ENCODE peak calls at places on chromosomes 3 and 15, in eight cellular contexts. S is Panc1; T is mammary epithelial cell; D is AG04449; N is IMR-90; X is A549; G is CD8-positive, alpha-beta T cell; R is ovary. F is an unnamed sample.

GRCh38 chr15:70156781-70157261 is 59.1 kb upstream of the TLE3 start:
- DNase-seq in S (no peak), T (peak), D (no peak), N (peak), X (no peak), G (no peak), R (no peak), F (no peak)

GRCh38 chr3:115692887-115693524 is 69.7 kb downstream of the GAP43 start:
- DNase-seq in S (peak), T (peak), D (no peak), N (peak), X (peak), G (peak), R (peak), F (peak)

GRCh38 chr3:139975592-139976360 is 40.8 kb downstream of the CLSTN2 start:
- DNase-seq in S (no peak), T (no peak), D (no peak), N (no peak), X (no peak), G (no peak), R (no peak), F (no peak)

GRCh38 chr15:82105458-82106205 is 59.8 kb upstream of the MEX3B start:
- DNase-seq in S (no peak), T (peak), D (peak), N (peak), X (no peak), G (no peak), R (no peak), F (peak)

GRCh38 chr3:9250236-9250635 is 790 bp upstream of the SRGAP3 start:
- DNase-seq in S (no peak), T (no peak), D (no peak), N (no peak), X (no peak), G (no peak), R (no peak), F (no peak)

GRCh38 chr3:182739619-182740018 is 53.7 kb upstream of the ATP11B start:
- DNase-seq in S (no peak), T (no peak), D (no peak), N (peak), X (no peak), G (no peak), R (no peak), F (no peak)

GRCh38 chr3:70856414-70857162 is 544.1 kb upstream of the MDFIC2 start:
- DNase-seq in S (no peak), T (peak), D (peak), N (peak), X (peak), G (no peak), R (no peak), F (peak)

GRCh38 chr3:114214542-114215341 is 22.6 kb downstream of the ZNF80 start:
- DNase-seq in S (no peak), T (no peak), D (no peak), N (no peak), X (no peak), G (no peak), R (no peak), F (no peak)

GRCh38 chr15:65423150-65423976 is 616 bp upstream of the IGDCC4 start:
- DNase-seq in S (no peak), T (no peak), D (no peak), N (no peak), X (no peak), G (no peak), R (no peak), F (no peak)
- H3K4me3 ChIP-seq in S (peak), T (no peak), D (peak), N (peak), X (peak), G (no peak), R (peak), F (peak)

DNA sequence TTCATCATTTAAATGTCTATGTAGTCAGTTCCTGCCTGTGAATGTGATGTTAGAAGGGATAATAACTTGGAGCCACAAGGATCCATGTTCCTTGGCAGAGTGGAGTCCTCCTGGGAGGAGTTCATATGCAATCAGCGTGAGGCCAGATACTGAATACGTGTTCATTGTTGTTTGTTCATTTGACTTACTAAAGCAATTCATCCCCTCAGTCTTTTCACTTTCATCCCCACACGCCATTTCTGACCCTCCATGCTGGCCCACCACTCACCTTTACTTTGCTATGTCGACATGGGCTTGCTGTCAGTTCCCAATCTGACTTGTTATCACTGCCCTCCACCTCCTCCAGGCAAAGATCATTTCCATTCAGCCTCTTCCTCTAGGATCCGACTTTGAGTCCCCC is 91.8 kb downstream of the SSR3 start:
- DNase-seq in S (no peak), T (no peak), D (no peak), N (no peak), X (no peak), G (no peak), R (no peak), F (no peak)
- TF ChIP-seq CTCF in S (no peak), T (no peak), D (no peak), N (no peak), X (no peak), G (no peak), R (no peak), F (no peak)

GRCh38 chr15:37094542-37095196 is 5.7 kb downstream of the MEIS2 start:
- DNase-seq in S (no peak), T (no peak), D (no peak), N (peak), X (no peak), G (no peak), R (no peak), F (no peak)
- H3K4me3 ChIP-seq in S (no peak), T (no peak), D (peak), N (no peak), X (no peak), G (no peak), R (peak), F (peak)

DNA sequence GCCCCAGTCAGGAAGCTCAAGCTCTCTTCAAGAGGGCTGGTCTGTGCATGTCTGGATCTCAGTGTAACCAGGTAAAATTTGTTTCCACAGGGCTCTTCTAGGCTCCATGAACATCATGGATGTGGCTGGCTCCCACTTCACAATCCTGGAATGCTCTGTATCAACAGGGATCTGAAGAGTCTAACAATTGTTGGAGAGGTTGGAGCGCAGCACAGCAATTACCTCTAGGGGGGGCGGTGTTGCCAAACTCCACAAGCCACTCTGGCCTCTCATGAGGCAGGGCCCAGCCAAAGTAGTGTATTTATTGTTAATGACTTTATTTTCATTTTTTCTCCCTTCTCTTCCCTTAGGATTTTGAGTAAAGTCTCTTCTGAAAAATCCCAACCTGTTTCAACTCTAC is 6.1 kb upstream of the EIF2B5 start:
- DNase-seq in S (no peak), T (peak), D (no peak), N (peak), X (peak), G (no peak), R (no peak), F (no peak)
- TF ChIP-seq CTCF in S (no peak), T (peak), D (peak), N (peak), X (no peak), G (peak), R (no peak), F (peak)

GRCh38 chr15:39784125-39784524 is 1.5 kb upstream of the FSIP1 start:
- DNase-seq in S (no peak), T (no peak), D (no peak), N (peak), X (no peak), G (no peak), R (no peak), F (no peak)
- H3K4me3 ChIP-seq in S (peak), T (no peak), D (peak), N (peak), X (no peak), G (no peak), R (no peak), F (peak)

GRCh38 chr3:138148503-138148902 is 16.3 kb upstream of the A4GNT start:
- DNase-seq in S (no peak), T (no peak), D (no peak), N (no peak), X (no peak), G (no peak), R (no peak), F (peak)
- TF ChIP-seq CTCF in S (peak), T (peak), D (no peak), N (no peak), X (peak), G (no peak), R (no peak), F (peak)

DNA sequence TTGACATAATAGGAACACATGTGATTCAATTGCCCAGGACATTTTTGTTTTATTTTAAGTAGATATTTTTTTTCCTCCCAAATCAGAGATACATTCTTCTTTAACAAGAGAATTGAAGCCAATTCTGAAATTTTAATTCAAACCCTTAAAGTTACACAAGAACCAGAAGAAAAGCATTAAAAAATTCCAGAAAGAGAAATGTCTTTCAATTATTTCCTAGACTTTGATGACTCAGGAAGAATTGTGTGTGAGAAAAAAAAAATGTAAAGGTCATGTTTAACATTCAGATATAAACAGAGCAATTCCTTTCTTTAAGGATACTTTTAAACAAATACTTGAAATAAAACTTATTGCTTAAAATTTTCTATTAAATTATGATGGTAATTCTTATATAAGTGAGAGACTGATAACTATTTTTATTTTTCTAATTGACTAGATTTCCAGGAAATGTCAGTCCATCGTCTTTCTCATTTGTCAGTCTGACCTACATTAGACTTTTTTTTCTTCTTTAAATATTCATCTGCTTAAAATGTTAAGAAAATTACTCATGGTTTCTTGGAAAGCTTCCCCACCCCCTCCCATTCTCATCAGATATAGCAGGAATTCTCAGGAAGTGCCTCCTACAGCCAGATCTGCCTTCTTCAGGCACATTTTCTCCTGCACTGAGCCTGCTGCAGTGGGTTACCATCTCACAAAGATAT is 261.7 kb upstream of the CBLB start:
- DNase-seq in S (no peak), T (no peak), D (peak), N (peak), X (peak), G (no peak), R (no peak), F (no peak)
- H3K4me3 ChIP-seq in S (no peak), T (no peak), D (no peak), N (no peak), X (no peak), G (no peak), R (no peak), F (no peak)

GRCh38 chr3:170869645-170870593 is at the start of gene RPL22L1:
- DNase-seq in S (peak), T (peak), D (peak), N (peak), X (peak), G (peak), R (peak), F (peak)
- TF ChIP-seq CTCF in S (no peak), T (peak), D (peak), N (peak), X (no peak), G (no peak), R (peak), F (no peak)

GRCh38 chr3:57755368-57756021 is 614 bp upstream of the SLMAP start:
- DNase-seq in S (no peak), T (peak), D (no peak), N (peak), X (peak), G (peak), R (no peak), F (peak)
- H3K4me3 ChIP-seq in S (peak), T (peak), D (peak), N (peak), X (peak), G (peak), R (peak), F (peak)

F was measured in retinal pigment epithelial cell.